ENCODE peak calls at places on chromosome 15, in four cellular contexts. P is PC-3; L is CD8-positive, alpha-beta T cell; F is neuronal stem cell. O is an unnamed sample.

GRCh38 chr15:80777137-80777536 is 2.0 kb upstream of the CEMIP start:
- DNase-seq in P (peak), L (no peak), F (no peak), O (peak)

GRCh38 chr15:77499087-77499765 is 78.5 kb downstream of the HMG20A start:
- DNase-seq in P (no peak), L (no peak), F (no peak), O (no peak)

GRCh38 chr15:67189326-67190051 is 65.0 kb downstream of the AAGAB start:
- DNase-seq in P (no peak), F (no peak), L (no peak), O (no peak)

GRCh38 chr15:47820047-47820779 is 102.9 kb downstream of the SEMA6D start:
- DNase-seq in P (peak), L (no peak), F (peak), O (peak)

GRCh38 chr15:42315435-42316020 is 42.3 kb upstream of the TMEM87A start:
- DNase-seq in L (no peak), P (peak), F (no peak), O (no peak)

GRCh38 chr15:32682569-32682968 is 35.2 kb upstream of the GREM1 start:
- DNase-seq in F (no peak), L (no peak), P (peak), O (peak)

GRCh38 chr15:39852237-39852636 is 67.8 kb downstream of the GPR176 start:
- DNase-seq in L (no peak), P (no peak), F (no peak), O (peak)

GRCh38 chr15:92121047-92121446 is 267.5 kb downstream of the SLCO3A1 start:
- DNase-seq in P (no peak), L (no peak), F (no peak), O (no peak)

GRCh38 chr15:42908538-42908937 is 12.0 kb downstream of the TTBK2 start:
- DNase-seq in L (no peak), P (peak), F (no peak), O (no peak)

GRCh38 chr15:70596354-70597055 is 166.9 kb downstream of the UACA start:
- DNase-seq in F (no peak), P (peak), L (no peak), O (peak)

GRCh38 chr15:49296258-49296657 is 126.2 kb downstream of the GALK2 start:
- DNase-seq in P (no peak), L (no peak), F (no peak), O (no peak)

GRCh38 chr15:81752149-81752942 is 293.5 kb downstream of the MEX3B start:
- DNase-seq in L (no peak), F (no peak), P (peak), O (peak)

GRCh38 chr15:65832549-65833364 is 36.5 kb upstream of the RAB11A start:
- DNase-seq in P (peak), L (peak), F (peak), O (peak)

GRCh38 chr15:77866186-77866585 is 211.3 kb downstream of the TBC1D2B start:
- DNase-seq in F (no peak), P (no peak), L (no peak), O (no peak)

GRCh38 chr15:70512772-70513362 is 250.5 kb downstream of the UACA start:
- DNase-seq in P (peak), L (no peak), F (no peak), O (peak)

GRCh38 chr15:64070106-64070505 is 23.5 kb downstream of the CIAO2A start:
- DNase-seq in L (no peak), F (no peak), P (no peak), O (no peak)

GRCh38 chr15:55241895-55242294 is 45.2 kb upstream of the RSL24D1 start:
- DNase-seq in L (no peak), F (no peak), P (no peak), O (peak)

GRCh38 chr15:63015618-63016017 is 26.9 kb upstream of the TPM1 start:
- DNase-seq in F (no peak), P (peak), L (no peak), O (peak)

GRCh38 chr15:81285461-81285860 is 38.5 kb downstream of the STARD5 start:
- DNase-seq in P (no peak), F (no peak), L (no peak), O (no peak)

GRCh38 chr15:78620021-78620838 is 566 bp downstream of the CHRNA3 start:
- DNase-seq in P (no peak), L (no peak), F (peak), O (peak)

GRCh38 chr15:34810455-34811146 is 15.3 kb upstream of the ACTC1 start:
- DNase-seq in L (no peak), F (no peak), P (peak), O (peak)

GRCh38 chr15:39553947-39554731 is 26.7 kb upstream of the THBS1 start:
- DNase-seq in F (no peak), P (no peak), L (no peak), O (no peak)

O was measured in mesenchymal stem cell.